ENCODE peak calls at places on chromosomes 11 and 22, in five cellular contexts. S is NCI-H2171 treated with DMSO at 0.1 percent for 48 hours, G is psoas muscle, I is NCI-H1417, F is NCI-H345. X is an unnamed sample.

GRCh38 chr22:43202326-43202725 is 15.4 kb upstream of the TTLL12 start:
- DNase-seq in S (no peak), G (no peak), I (no peak), F (no peak), X (no peak)

GRCh38 chr11:71325418-71326327 is 73.3 kb upstream of the SHANK2 start:
- DNase-seq in S (no peak), G (peak; percentile 26), I (no peak), F (no peak), X (no peak)

GRCh38 chr11:2300290-2300935 is 1.3 kb downstream of the C11orf21 start:
- DNase-seq in S (no peak), G (peak; percentile 47), I (no peak), F (no peak), X (no peak)

GRCh38 chr11:76107946-76108345 is 98.4 kb downstream of the WNT11 start:
- DNase-seq in S (no peak), G (no peak), I (no peak), F (no peak), X (no peak)

GRCh38 chr11:96318850-96319249 is 24.1 kb downstream of the MAML2 start:
- DNase-seq in S (no peak), G (no peak), I (no peak), F (no peak), X (no peak)

GRCh38 chr11:133842053-133842452 is 3.3 kb downstream of the SPATA19 start:
- DNase-seq in S (no peak), G (no peak), I (no peak), F (no peak), X (no peak)

GRCh38 chr11:3010004-3010403 is 17.9 kb upstream of the NAP1L4 start:
- DNase-seq in S (no peak), G (no peak), I (no peak), F (no peak), X (no peak)

GRCh38 chr11:100961633-100962032 is 168.0 kb downstream of the PGR start:
- DNase-seq in S (no peak), G (no peak), I (no peak), F (no peak), X (no peak)

GRCh38 chr11:123479048-123479837 is 49.2 kb downstream of the GRAMD1B start:
- DNase-seq in S (no peak), G (no peak), I (no peak), F (no peak), X (peak; percentile 49)

GRCh38 chr22:41840216-41840615 is 7.3 kb downstream of the SREBF2 start:
- DNase-seq in S (no peak), G (no peak), I (no peak), F (no peak), X (no peak)

GRCh38 chr22:40960137-40960536 is 9.0 kb downstream of the RBX1 start:
- DNase-seq in S (no peak), G (no peak), I (peak; percentile 19), F (no peak), X (no peak)